ENCODE peak calls at places on chromosome X, in five cellular contexts. N is brain microvascular endothelial cell; K is CD8-positive, alpha-beta memory T cell; D is hepatocyte; Q is mesendoderm. Z is an unnamed sample.

GRCh38 chrX:66675541-66675940 is 36.7 kb upstream of the EDA2R start:
- DNase-seq in N (no peak), K (no peak), Q (no peak), D (no peak), Z (no peak)

GRCh38 chrX:120768254-120768653 is 107.4 kb downstream of the CT47B1 start:
- DNase-seq in Q (no peak), N (no peak), K (no peak), D (no peak), Z (no peak)

GRCh38 chrX:44897539-44897938 is 24.6 kb downstream of the KDM6A start:
- DNase-seq in N (no peak), D (no peak), Q (no peak), K (no peak), Z (no peak)

GRCh38 chrX:134572816-134573682 is 85.2 kb downstream of the PLAC1 start:
- DNase-seq in Q (no peak), K (no peak), N (no peak), D (no peak), Z (no peak)

GRCh38 chrX:5726246-5726645 is 502.4 kb downstream of the NLGN4X start:
- DNase-seq in K (no peak), Q (no peak), D (no peak), N (no peak), Z (no peak)

GRCh38 chrX:9681011-9681410 is 84.6 kb downstream of the GPR143 start:
- DNase-seq in K (no peak), Q (no peak), D (no peak), N (no peak), Z (no peak)

GRCh38 chrX:116204947-116205346 is 34.4 kb downstream of the AGTR2 start:
- DNase-seq in K (no peak), D (peak), Q (peak), N (peak), Z (no peak)

GRCh38 chrX:1453951-1454785 is 1.5 kb upstream of the ASMTL start:
- DNase-seq in Q (peak), D (peak), N (peak), K (peak), Z (peak)

GRCh38 chrX:105695451-105695850 is 126.9 kb upstream of the NRK start:
- DNase-seq in N (no peak), D (no peak), Q (no peak), K (no peak), Z (no peak)

GRCh38 chrX:1395646-1396216 is 3.8 kb upstream of the SLC25A6 start:
- DNase-seq in K (no peak), N (no peak), Q (no peak), D (no peak), Z (no peak)

GRCh38 chrX:151370906-151371305 is 26.1 kb upstream of the VMA21 start:
- DNase-seq in K (no peak), D (no peak), Q (peak), N (no peak), Z (no peak)

GRCh38 chrX:38166478-38167083 is 54.1 kb downstream of the SRPX start:
- DNase-seq in D (peak), K (no peak), Q (peak), N (peak), Z (no peak)

GRCh38 chrX:41558531-41558930 is 111.4 kb downstream of the NYX start:
- DNase-seq in D (no peak), Q (no peak), K (peak), N (no peak), Z (no peak)

GRCh38 chrX:29042341-29042740 is 455.1 kb downstream of the IL1RAPL1 start:
- DNase-seq in Q (no peak), K (no peak), N (no peak), D (no peak), Z (no peak)

GRCh38 chrX:40205471-40205870 is 107.7 kb upstream of the BCOR start:
- DNase-seq in Q (no peak), N (no peak), D (no peak), K (no peak), Z (no peak)

GRCh38 chrX:152930516-152930915 is 32.6 kb downstream of the ZNF185 start:
- DNase-seq in K (no peak), N (no peak), D (no peak), Q (no peak), Z (no peak)

GRCh38 chrX:17685026-17685425 is 52.3 kb upstream of the SCML1 start:
- DNase-seq in Q (no peak), D (no peak), K (no peak), N (no peak), Z (no peak)

GRCh38 chrX:20487227-20487626 is 220.5 kb upstream of the RPS6KA3 start:
- DNase-seq in K (no peak), D (no peak), Q (no peak), N (peak), Z (no peak)

GRCh38 chrX:1281511-1281910 is 12.9 kb downstream of the CSF2RA start:
- DNase-seq in K (no peak), N (peak), Q (no peak), D (no peak), Z (no peak)

GRCh38 chrX:151871244-151871643 is 41.4 kb upstream of the MAGEA4 start:
- DNase-seq in N (peak), Q (no peak), D (no peak), K (no peak), Z (no peak)

GRCh38 chrX:148422531-148422930 is 77.9 kb upstream of the AFF2 start:
- DNase-seq in N (no peak), D (no peak), Q (no peak), K (no peak), Z (no peak)

GRCh38 chrX:97672608-97673007 is 788.9 kb downstream of the RPA4 start:
- DNase-seq in K (no peak), D (peak), Q (no peak), N (no peak), Z (no peak)

GRCh38 chrX:111168314-111168713 is 72.3 kb downstream of the PAK3 start:
- DNase-seq in Q (peak), N (no peak), K (no peak), D (peak), Z (no peak)

GRCh38 chrX:151984328-151984727 is 9.9 kb upstream of the GABRE start:
- DNase-seq in Q (no peak), D (no peak), N (peak), K (no peak), Z (no peak)

GRCh38 chrX:142977128-142977914 is 48.4 kb upstream of the SPANXN4 start:
- DNase-seq in N (no peak), D (no peak), K (no peak), Q (no peak), Z (no peak)

GRCh38 chrX:38312436-38312835 is 14.9 kb downstream of the RPGR start:
- DNase-seq in N (peak), K (no peak), D (no peak), Q (no peak), Z (no peak)

GRCh38 chrX:84187501-84188319 is at the start of gene RPS6KA6:
- DNase-seq in Q (peak), N (no peak), D (peak), K (no peak), Z (no peak)

GRCh38 chrX:67536564-67536963 is 7.3 kb upstream of the AR start:
- DNase-seq in D (no peak), K (no peak), N (no peak), Q (no peak), Z (no peak)

GRCh38 chrX:9164535-9165425 is 130.9 kb upstream of the FAM9B start:
- DNase-seq in N (no peak), D (no peak), K (no peak), Q (no peak), Z (no peak)

GRCh38 chrX:54419559-54420302 is 20.5 kb upstream of the TSR2 start:
- DNase-seq in D (no peak), K (no peak), N (no peak), Q (no peak), Z (no peak)

GRCh38 chrX:118756111-118756510 is 28.7 kb downstream of the IL13RA1 start:
- DNase-seq in N (no peak), K (no peak), Q (no peak), D (no peak), Z (no peak)

GRCh38 chrX:2766921-2767320 is 15.1 kb downstream of the XG start:
- DNase-seq in N (no peak), D (no peak), K (no peak), Q (no peak), Z (no peak)

GRCh38 chrX:72123471-72124185 is 8.1 kb downstream of the RTL5 start:
- DNase-seq in D (peak), Q (peak), K (no peak), N (peak), Z (no peak)

GRCh38 chrX:111854778-111855490 is 21.0 kb upstream of the TRPC5OS start:
- DNase-seq in N (no peak), K (no peak), D (peak), Q (peak), Z (no peak)

GRCh38 chrX:125203737-125204578 is 115.7 kb upstream of the TEX13C start:
- DNase-seq in D (peak), Q (peak), K (no peak), N (no peak), Z (no peak)

GRCh38 chrX:134658421-134658896 is at the start of gene PLAC1:
- DNase-seq in D (no peak), K (no peak), N (no peak), Q (no peak), Z (no peak)

GRCh38 chrX:119669424-119670037 is 23.4 kb downstream of the SEPTIN6 start:
- DNase-seq in Q (no peak), K (no peak), N (peak), D (peak), Z (no peak)

GRCh38 chrX:119247702-119248101 is 11.6 kb downstream of the PGRMC1 start:
- DNase-seq in Q (no peak), K (no peak), N (no peak), D (no peak), Z (no peak)

GRCh38 chrX:146614693-146615524 is 194.7 kb upstream of the CXorf51B start:
- DNase-seq in N (no peak), K (no peak), D (no peak), Q (peak), Z (no peak)

GRCh38 chrX:146615807-146616206 is 193.8 kb upstream of the CXorf51B start:
- DNase-seq in D (no peak), N (no peak), K (no peak), Q (peak), Z (no peak)
- H3K27ac ChIP-seq in D (peak), N (no peak), K (no peak), Q (no peak), Z (no peak)

GRCh38 chrX:150161092-150161672 is 201.9 kb upstream of the MAMLD1 start:
- DNase-seq in N (no peak), K (no peak), D (no peak), Q (no peak), Z (no peak)
- H3K27ac ChIP-seq in N (no peak), K (no peak), D (no peak), Q (no peak), Z (no peak)

DNA sequence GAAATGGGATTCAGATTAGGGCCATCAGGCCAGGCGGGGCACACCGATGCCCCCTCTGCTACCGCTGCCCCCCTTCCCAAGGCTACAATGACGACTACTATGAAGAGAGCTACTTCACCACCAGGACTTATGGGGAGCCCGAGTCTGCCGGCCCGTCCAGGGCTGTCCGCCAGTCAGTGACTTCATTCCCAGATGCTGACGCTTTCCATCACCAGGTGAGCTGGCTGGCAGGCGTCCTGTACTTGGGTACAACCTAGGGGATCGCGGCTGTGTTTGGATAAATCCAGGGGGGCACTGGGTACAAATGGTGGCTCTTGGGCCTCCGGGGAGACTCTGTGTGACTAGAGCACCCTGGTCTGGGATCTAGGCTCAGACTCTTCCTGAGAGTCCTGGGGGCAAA is 1.1 kb downstream of the EMD start:
- DNase-seq in N (no peak), D (no peak), Q (no peak), K (no peak), Z (no peak)
- H3K27ac ChIP-seq in N (peak), D (peak), Q (no peak), K (peak), Z (peak)

GRCh38 chrX:70485466-70485865 is 40.8 kb downstream of the DLG3 start:
- DNase-seq in K (no peak), Q (no peak), N (no peak), D (no peak), Z (no peak)
- H3K27ac ChIP-seq in K (no peak), Q (no peak), N (no peak), D (no peak), Z (no peak)

GRCh38 chrX:13693341-13693871 is 4.5 kb downstream of the RAB9A start:
- DNase-seq in D (no peak), K (no peak), Q (peak), N (no peak), Z (no peak)
- H3K27ac ChIP-seq in D (peak), K (no peak), Q (no peak), N (no peak), Z (no peak)

DNA sequence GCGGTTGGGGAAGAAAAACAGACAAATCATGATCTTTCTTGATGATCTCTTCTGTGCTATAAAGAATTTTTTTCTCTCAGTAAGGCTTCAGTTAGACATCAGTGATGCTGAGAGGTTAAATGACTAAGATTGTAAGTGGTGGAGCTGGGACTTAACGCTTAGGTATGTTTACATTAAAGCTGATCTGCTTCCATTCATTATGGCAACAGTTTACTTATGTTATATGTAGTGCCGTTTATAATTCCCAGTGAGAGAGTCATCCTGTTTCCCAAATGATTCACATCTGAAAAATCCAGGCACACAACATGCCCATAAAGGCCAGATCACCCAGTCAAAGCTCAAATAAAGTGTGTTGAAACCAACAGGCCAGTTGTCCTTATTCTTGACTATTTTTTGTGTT is 50.1 kb downstream of the CENPVL3 start:
- DNase-seq in Q (no peak), K (no peak), N (peak), D (no peak), Z (no peak)
- H3K27ac ChIP-seq in Q (no peak), K (no peak), N (no peak), D (no peak), Z (no peak)

GRCh38 chrX:31124536-31124935 is 52.7 kb upstream of the FTHL17 start:
- DNase-seq in Q (no peak), N (no peak), D (no peak), K (no peak), Z (no peak)

GRCh38 chrX:31128849-31129248 is 57.0 kb upstream of the FTHL17 start:
- DNase-seq in D (no peak), Q (no peak), N (no peak), K (no peak), Z (no peak)

GRCh38 chrX:31126205-31126604 is 54.4 kb upstream of the FTHL17 start:
- DNase-seq in Q (peak), N (peak), D (no peak), K (no peak), Z (no peak)

GRCh38 chrX:31130457-31131215 is 58.8 kb upstream of the FTHL17 start:
- DNase-seq in Q (no peak), N (no peak), D (no peak), K (no peak), Z (no peak)

DNA sequence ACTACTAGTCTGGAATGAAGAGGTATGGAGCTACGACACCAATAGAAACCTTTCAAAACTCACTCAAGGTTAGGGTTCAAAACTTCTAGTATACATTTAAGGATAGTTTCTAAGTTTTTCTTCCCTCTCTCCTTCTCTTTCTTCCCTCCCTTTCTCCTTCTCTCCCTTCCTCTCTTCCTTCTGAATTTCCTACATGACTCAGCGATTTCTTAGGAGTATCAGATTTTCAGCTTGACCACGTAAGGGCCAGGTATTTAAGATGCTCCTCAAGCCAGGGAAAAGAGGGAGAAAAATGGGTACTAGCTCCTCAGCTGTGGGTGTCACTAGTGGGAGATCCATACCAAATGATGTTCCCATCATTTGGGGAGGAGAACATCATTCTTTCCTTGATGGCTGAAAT is 55.9 kb upstream of the FTHL17 start:
- DNase-seq in D (no peak), Q (no peak), N (no peak), K (no peak), Z (no peak)
- H3K27ac ChIP-seq in D (no peak), Q (no peak), N (no peak), K (no peak), Z (no peak)

GRCh38 chrX:12999422-12999821 is 24.5 kb downstream of the TMSB4X start:
- DNase-seq in N (peak), Q (no peak), D (no peak), K (peak), Z (peak)

GRCh38 chrX:12996934-12997435 is 22.1 kb downstream of the TMSB4X start:
- DNase-seq in Q (no peak), K (no peak), D (no peak), N (no peak), Z (no peak)

GRCh38 chrX:13001097-13001496 is 26.2 kb downstream of the TMSB4X start:
- DNase-seq in N (no peak), Q (no peak), K (no peak), D (no peak), Z (no peak)

GRCh38 chrX:13000311-13000811 is 25.5 kb downstream of the TMSB4X start:
- DNase-seq in D (no peak), K (peak), N (no peak), Q (no peak), Z (no peak)

DNA sequence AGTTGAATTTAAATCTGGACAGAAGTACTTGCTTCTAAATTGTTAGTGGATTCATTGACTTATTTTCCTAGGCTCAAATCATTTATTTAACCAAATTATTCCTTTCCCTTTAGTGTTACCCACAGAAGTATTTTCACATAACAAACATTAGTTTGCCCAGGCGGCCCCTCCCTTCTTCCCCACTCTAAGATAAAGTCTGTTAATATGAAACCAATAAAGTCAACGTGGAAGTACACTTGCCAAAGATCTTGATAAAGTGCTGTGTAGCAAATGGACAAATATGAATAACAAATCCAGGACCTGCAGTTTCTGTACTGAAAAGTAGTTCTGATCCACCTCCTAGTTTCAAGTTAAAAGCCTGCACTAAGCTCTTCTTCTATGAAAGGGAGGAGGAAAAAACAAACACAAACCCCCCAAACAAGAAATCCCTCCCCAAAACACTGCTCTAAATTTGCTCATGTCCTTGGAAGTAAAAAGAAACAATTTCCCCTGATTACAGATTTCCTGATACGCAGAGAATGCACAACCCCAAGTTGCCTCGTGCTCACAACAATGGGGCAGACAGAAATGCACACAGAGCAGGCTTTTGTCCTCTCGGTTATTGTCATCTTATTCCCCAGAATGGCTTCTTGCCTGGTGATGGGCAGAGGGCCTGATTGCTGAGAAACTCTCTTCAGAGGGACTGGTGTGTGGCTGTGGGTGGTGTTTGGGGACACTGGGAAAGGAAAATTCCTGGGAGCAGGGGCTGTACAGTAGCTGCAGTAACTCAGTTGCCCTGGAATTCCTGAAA is 23.2 kb downstream of the TMSB4X start:
- DNase-seq in Q (no peak), D (no peak), K (no peak), N (no peak), Z (no peak)
- H3K27ac ChIP-seq in Q (no peak), D (peak), K (no peak), N (no peak), Z (peak)